ENCODE peak calls at places on chromosomes 11 and 22, in eight cellular contexts. S, K, M, Y, F, H, C and E are unnamed samples.

GRCh38 chr22:47419239-47419638 is 656.8 kb downstream of the TBC1D22A start:
- DNase-seq in H (no peak), C (no peak), F (no peak), K (no peak), S (no peak), M (no peak), Y (no peak), E (no peak)

GRCh38 chr11:110776091-110776490 is 63.9 kb upstream of the ARHGAP20 start:
- DNase-seq in H (no peak), C (no peak), F (no peak), M (no peak), S (no peak), Y (no peak), K (no peak), E (no peak)

GRCh38 chr22:45964926-45965564 is 11.9 kb downstream of the WNT7B start:
- DNase-seq in S (no peak), K (no peak), F (no peak), M (no peak), H (no peak), Y (no peak), C (no peak), E (no peak)

GRCh38 chr11:86746509-86746908 is 53.8 kb upstream of the PRSS23 start:
- DNase-seq in C (no peak), S (no peak), K (no peak), Y (no peak), F (peak), M (no peak), H (no peak), E (no peak)

GRCh38 chr11:133823211-133823610 is 22.1 kb downstream of the SPATA19 start:
- DNase-seq in M (no peak), Y (no peak), F (no peak), K (no peak), S (no peak), C (no peak), H (no peak), E (no peak)

GRCh38 chr11:12167098-12167999 is 57.0 kb downstream of the MICAL2 start:
- DNase-seq in F (no peak), H (no peak), Y (peak), C (no peak), K (no peak), M (no peak), S (peak), E (no peak)

GRCh38 chr11:2931771-2932738 is 2.8 kb upstream of the PHLDA2 start:
- DNase-seq in H (no peak), M (no peak), Y (no peak), C (peak), F (peak), K (no peak), S (no peak), E (no peak)

GRCh38 chr11:35579557-35580396 is 38.5 kb upstream of the FJX1 start:
- DNase-seq in F (no peak), H (no peak), C (no peak), S (peak), Y (no peak), M (no peak), K (no peak), E (peak)

GRCh38 chr11:45341379-45341778 is 55.2 kb upstream of the SYT13 start:
- DNase-seq in K (no peak), S (no peak), C (no peak), Y (no peak), H (no peak), M (no peak), F (no peak), E (no peak)

GRCh38 chr22:23520875-23521441 is 59.1 kb downstream of the IGLL1 start:
- DNase-seq in F (peak), H (no peak), C (peak), M (no peak), K (no peak), Y (no peak), S (peak), E (peak)

GRCh38 chr11:31804439-31805036 is 6.6 kb downstream of the PAX6 start:
- DNase-seq in F (peak), C (no peak), H (no peak), Y (no peak), S (no peak), M (no peak), K (no peak), E (no peak)

GRCh38 chr11:1048375-1049070 is 12.0 kb upstream of the MUC6 start:
- DNase-seq in F (peak), M (no peak), H (no peak), Y (no peak), S (no peak), C (no peak), K (no peak), E (no peak)

GRCh38 chr11:89381094-89381493 is 110.1 kb downstream of the NOX4 start:
- DNase-seq in H (no peak), Y (no peak), F (no peak), K (no peak), S (no peak), M (no peak), C (no peak), E (no peak)

GRCh38 chr11:46675288-46675851 is 25.0 kb downstream of the ARHGAP1 start:
- DNase-seq in K (no peak), C (peak), Y (peak), M (peak), F (no peak), S (peak), H (no peak), E (peak)

GRCh38 chr11:47261291-47261800 is 3.5 kb downstream of the NR1H3 start:
- DNase-seq in C (no peak), H (no peak), S (no peak), Y (no peak), F (no peak), K (no peak), M (no peak), E (no peak)

GRCh38 chr11:43580735-43581369 is 99.7 kb upstream of the HSD17B12 start:
- DNase-seq in H (no peak), S (no peak), C (no peak), M (no peak), K (no peak), F (peak), Y (no peak), E (no peak)

GRCh38 chr22:24823787-24824186 is 17.8 kb downstream of the SGSM1 start:
- DNase-seq in F (no peak), Y (no peak), M (no peak), C (no peak), H (no peak), K (no peak), S (no peak), E (no peak)

GRCh38 chr22:23831781-23832180 is 7.0 kb downstream of the DERL3 start:
- DNase-seq in Y (no peak), H (peak), F (peak), C (peak), K (no peak), M (no peak), S (no peak), E (no peak)

GRCh38 chr22:31106651-31107205 is 640 bp downstream of the SELENOM start:
- DNase-seq in H (no peak), C (peak), F (no peak), Y (no peak), K (no peak), S (no peak), M (no peak), E (no peak)

GRCh38 chr11:106344392-106344791 is 266.9 kb downstream of the AASDHPPT start:
- DNase-seq in M (no peak), F (no peak), C (no peak), Y (no peak), K (no peak), H (no peak), S (no peak), E (no peak)

GRCh38 chr11:125464671-125465070 is 31.4 kb downstream of the FEZ1 start:
- DNase-seq in S (no peak), C (no peak), M (no peak), Y (no peak), H (no peak), K (no peak), F (no peak), E (no peak)

GRCh38 chr11:117933930-117934329 is 4.7 kb upstream of the TMPRSS13 start:
- DNase-seq in M (no peak), K (no peak), Y (no peak), C (no peak), F (no peak), H (peak), S (no peak), E (no peak)

GRCh38 chr22:49214976-49215375 is 612.7 kb downstream of the BRD1 start:
- DNase-seq in M (peak), K (no peak), H (peak), C (peak), F (no peak), Y (peak), S (no peak), E (no peak)

GRCh38 chr11:64127267-64128072 is 38.4 kb downstream of the MACROD1 start:
- DNase-seq in Y (no peak), S (no peak), K (no peak), F (no peak), C (no peak), H (no peak), M (no peak), E (no peak)

GRCh38 chr22:50061141-50061823 is 3.2 kb upstream of the TTLL8 start:
- DNase-seq in C (no peak), Y (no peak), H (no peak), F (no peak), S (no peak), K (no peak), M (no peak), E (no peak)

GRCh38 chr22:31561970-31562369 is 65.6 kb downstream of the SFI1 start:
- DNase-seq in F (no peak), S (no peak), M (no peak), Y (no peak), K (no peak), C (no peak), H (no peak), E (no peak)

GRCh38 chr11:120125005-120125404 is 12.9 kb downstream of the TRIM29 start:
- DNase-seq in Y (peak), C (no peak), S (peak), M (no peak), F (no peak), H (peak), K (no peak), E (no peak)

GRCh38 chr11:132101861-132102260 is 731.4 kb downstream of the NTM start:
- DNase-seq in K (no peak), H (no peak), F (no peak), Y (no peak), M (no peak), S (no peak), C (no peak), E (no peak)

GRCh38 chr22:47592791-47593190 is 830.3 kb downstream of the TBC1D22A start:
- DNase-seq in F (no peak), C (peak), H (peak), M (peak), S (no peak), Y (no peak), K (no peak), E (no peak)

GRCh38 chr22:43227231-43227630 is 40.3 kb upstream of the TTLL12 start:
- DNase-seq in F (peak), C (no peak), S (no peak), Y (no peak), M (no peak), H (no peak), K (no peak), E (no peak)

GRCh38 chr11:3380706-3381570 is 2.0 kb upstream of the ZNF195 start:
- DNase-seq in H (no peak), M (no peak), C (no peak), S (no peak), Y (no peak), K (peak), F (no peak), E (no peak)

GRCh38 chr11:32333335-32333991 is 101.9 kb downstream of the WT1 start:
- DNase-seq in K (peak), Y (peak), F (peak), M (peak), S (peak), H (peak), C (peak), E (peak)

GRCh38 chr22:17258015-17258827 is 39.0 kb upstream of the ADA2 start:
- DNase-seq in H (no peak), F (peak), K (no peak), C (peak), M (peak), S (no peak), Y (peak), E (no peak)

GRCh38 chr11:58963551-58964075 is 24.3 kb downstream of the GLYATL1 start:
- DNase-seq in K (peak), M (peak), F (peak), Y (no peak), S (no peak), C (no peak), H (no peak), E (no peak)

GRCh38 chr11:111299111-111300026 is 1.0 kb downstream of the POU2AF3 start:
- DNase-seq in C (peak), S (peak), M (peak), K (no peak), F (peak), Y (peak), H (no peak), E (peak)

DNA sequence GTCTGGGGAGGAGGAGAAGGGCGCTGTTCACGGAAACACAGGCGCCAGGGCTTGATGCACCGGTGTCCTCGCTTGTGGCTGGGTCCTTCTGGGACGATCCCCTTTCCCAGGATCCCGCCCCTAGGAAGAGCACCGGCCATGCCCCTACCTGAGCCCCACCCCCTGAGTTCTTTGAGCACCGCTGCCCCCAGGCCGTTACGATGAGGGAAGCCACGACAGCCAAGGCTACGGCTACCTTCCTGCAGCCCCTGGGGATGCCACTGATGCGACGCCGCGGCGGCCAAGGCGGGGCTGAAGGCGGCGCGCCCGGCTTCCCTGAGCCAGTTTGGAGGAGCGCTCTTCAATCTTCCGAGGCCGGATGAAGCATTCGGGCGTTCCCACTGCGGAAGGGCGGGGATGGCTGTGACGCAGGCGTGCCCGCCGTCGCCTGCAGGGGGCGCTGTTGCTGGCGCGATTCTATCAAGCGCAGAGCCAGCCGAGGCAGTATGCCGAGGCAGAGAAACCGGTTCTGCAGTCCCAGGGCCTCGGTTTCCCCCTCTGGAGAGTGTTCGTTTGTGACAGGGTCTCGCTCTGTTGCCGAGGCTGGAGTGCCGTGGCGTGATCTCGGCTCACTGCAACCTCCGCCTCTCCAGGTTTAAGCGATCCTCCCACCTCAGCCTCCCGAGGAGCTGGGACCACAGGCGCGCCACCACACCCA is 9.7 kb upstream of the NEFH start:
- DNase-seq in H (no peak), S (peak), C (peak), K (peak), M (peak), Y (peak), F (peak), E (no peak)
- TF ChIP-seq EP300 in H (no peak), S (no peak), C (no peak), K (peak), M (no peak), Y (no peak), F (no peak), E (no peak)

DNA sequence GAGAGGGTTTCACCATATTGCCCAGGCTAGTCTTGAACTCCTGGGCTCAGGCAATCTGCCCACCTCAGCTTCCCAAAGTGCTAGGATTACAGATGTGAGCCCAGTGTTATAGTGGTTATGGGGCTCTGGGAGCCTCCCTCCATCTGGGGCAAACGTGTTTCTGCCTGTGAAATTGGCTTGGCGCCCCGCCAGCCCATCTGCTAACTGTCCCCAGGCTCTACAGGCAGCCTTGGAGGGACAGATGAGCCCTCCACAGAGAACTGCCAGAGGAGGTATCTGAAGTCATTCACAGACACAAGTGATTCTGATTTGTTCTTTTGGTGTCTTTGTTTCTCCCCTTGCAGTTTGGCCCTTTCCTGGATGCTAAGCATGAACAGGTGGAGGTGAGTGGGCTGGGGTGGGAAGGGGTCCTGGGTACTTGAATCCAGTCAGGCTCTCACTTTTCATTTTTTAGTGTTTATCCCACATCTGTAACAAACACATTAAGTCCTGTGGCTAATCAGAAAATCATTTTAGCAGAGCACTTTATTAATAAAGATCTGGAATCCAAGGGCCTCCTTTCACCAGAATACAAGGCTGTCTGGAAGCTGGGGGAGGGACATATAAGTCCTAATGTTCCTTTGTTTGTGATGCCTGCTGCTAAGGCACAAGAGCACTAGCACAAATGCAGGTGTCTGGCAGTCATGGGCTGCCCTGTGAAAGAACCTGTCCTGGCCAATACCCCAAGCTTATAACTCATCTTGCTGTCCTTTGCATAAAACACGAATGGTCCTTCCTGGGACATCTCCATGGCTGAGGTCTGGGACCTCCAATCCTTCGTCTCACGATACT is 25.7 kb upstream of the CDC42EP2 start:
- DNase-seq in F (peak), H (peak), M (no peak), Y (no peak), S (no peak), C (peak), K (no peak), E (no peak)
- H3K27ac ChIP-seq in F (peak), H (no peak), M (no peak), Y (peak), S (peak), C (peak), K (no peak), E (peak)

DNA sequence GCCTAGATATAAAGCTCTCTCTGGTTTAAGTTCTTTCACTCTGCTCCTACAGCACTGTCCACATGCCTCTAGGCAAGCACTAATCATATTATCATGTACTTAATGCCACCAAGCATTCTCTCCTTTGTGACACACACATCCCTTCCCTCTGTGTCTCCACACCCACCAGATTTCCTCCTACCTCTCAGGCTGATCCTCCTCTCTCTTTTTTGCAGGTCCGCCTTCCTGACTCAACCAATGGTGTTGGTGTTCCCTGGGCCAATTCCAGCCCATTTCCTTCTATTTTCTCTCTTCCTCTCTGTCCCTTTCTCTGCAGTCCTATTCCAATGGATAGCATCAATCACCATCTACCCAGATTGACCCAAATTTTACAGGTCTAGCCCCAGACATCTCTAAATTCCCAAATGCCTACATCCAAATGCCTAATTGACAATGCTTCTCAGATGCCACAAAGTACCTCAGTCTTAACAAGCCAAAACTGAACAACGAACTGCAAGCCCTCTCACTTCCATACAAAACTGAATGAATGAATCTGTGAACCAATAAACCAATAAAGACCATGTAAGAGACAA is 504 bp upstream of the ZNF215 start:
- DNase-seq in S (no peak), Y (no peak), H (no peak), C (no peak), K (no peak), M (no peak), F (no peak), E (no peak)
- TF ChIP-seq EP300 in S (no peak), Y (no peak), H (no peak), C (no peak), K (no peak), M (no peak), F (no peak), E (no peak)

GRCh38 chr11:70296681-70297080 is 26.2 kb downstream of the PPFIA1 start:
- DNase-seq in C (peak), K (no peak), H (peak), S (no peak), F (no peak), M (no peak), Y (no peak), E (no peak)

GRCh38 chr11:70299636-70300035 is 29.1 kb downstream of the PPFIA1 start:
- DNase-seq in F (no peak), K (no peak), Y (no peak), H (peak), S (no peak), C (peak), M (no peak), E (no peak)

GRCh38 chr11:70301191-70301590 is 30.7 kb downstream of the PPFIA1 start:
- DNase-seq in F (no peak), H (no peak), S (no peak), M (no peak), K (no peak), C (no peak), Y (no peak), E (no peak)

GRCh38 chr11:70297341-70297740 is 26.9 kb downstream of the PPFIA1 start:
- DNase-seq in K (no peak), S (no peak), M (no peak), C (no peak), H (no peak), Y (no peak), F (no peak), E (no peak)

GRCh38 chr11:70298243-70298915 is 27.9 kb downstream of the PPFIA1 start:
- DNase-seq in S (no peak), M (no peak), C (peak), K (no peak), H (peak), F (no peak), Y (no peak), E (no peak)
- H3K27ac ChIP-seq in S (no peak), M (no peak), C (no peak), K (no peak), H (no peak), F (no peak), Y (no peak), E (no peak)

GRCh38 chr11:73931039-73931645 is 19.7 kb upstream of the DNAJB13 start:
- DNase-seq in F (peak), S (peak), Y (no peak), K (peak), M (peak), H (no peak), C (no peak), E (no peak)
- TF ChIP-seq EP300 in F (no peak), S (no peak), Y (no peak), K (peak), M (no peak), H (no peak), C (no peak), E (no peak)